ENCODE peak calls at places on chromosome 15, in four cellular contexts. One of them, this sample, is unnamed. For H3K9me3 and H3K36me3, the result is how much of the 10 kb centered on the place peaks cover.

GRCh38 chr15:80159811-80160569 is 7.2 kb downstream of the FAH start:
- DNase-seq in heart left ventricle: no peak
- DNase-seq in cardiac muscle cell: peak
- DNase-seq in CD4-positive, alpha-beta memory T cell: peak
- DNase-seq in this sample: peak

GRCh38 chr15:97909291-97909891 is 51.1 kb upstream of the ARRDC4 start:
- DNase-seq in cardiac muscle cell: peak
- DNase-seq in heart left ventricle: peak
- DNase-seq in CD4-positive, alpha-beta memory T cell: no peak
- DNase-seq in this sample: peak

GRCh38 chr15:44541282-44541958 is 4.5 kb downstream of the EIF3J start:
- DNase-seq in cardiac muscle cell: peak
- DNase-seq in CD4-positive, alpha-beta memory T cell: no peak
- DNase-seq in heart left ventricle: no peak
- DNase-seq in this sample: no peak

GRCh38 chr15:83100072-83100646 is 7.3 kb upstream of the TM6SF1 start:
- DNase-seq in CD4-positive, alpha-beta memory T cell: no peak
- DNase-seq in cardiac muscle cell: no peak
- DNase-seq in heart left ventricle: no peak
- DNase-seq in this sample: no peak

GRCh38 chr15:30889231-30889630 is 14.5 kb upstream of the FAN1 start:
- DNase-seq in heart left ventricle: no peak
- DNase-seq in CD4-positive, alpha-beta memory T cell: no peak
- DNase-seq in cardiac muscle cell: no peak
- DNase-seq in this sample: no peak

GRCh38 chr15:38554354-38554753 is 10.3 kb downstream of the RASGRP1 start:
- DNase-seq in CD4-positive, alpha-beta memory T cell: peak
- DNase-seq in cardiac muscle cell: no peak
- DNase-seq in heart left ventricle: no peak
- DNase-seq in this sample: no peak

GRCh38 chr15:74725845-74726773 is 781 bp upstream of the CYP1A1 start:
- DNase-seq in cardiac muscle cell: peak
- DNase-seq in heart left ventricle: peak
- DNase-seq in CD4-positive, alpha-beta memory T cell: peak
- DNase-seq in this sample: peak

GRCh38 chr15:98292442-98293240 is 332.1 kb downstream of the ARRDC4 start:
- DNase-seq in cardiac muscle cell: peak
- DNase-seq in heart left ventricle: peak
- DNase-seq in CD4-positive, alpha-beta memory T cell: no peak
- DNase-seq in this sample: peak

GRCh38 chr15:96268421-96269204 is 61.9 kb upstream of the NR2F2 start:
- DNase-seq in CD4-positive, alpha-beta memory T cell: no peak
- DNase-seq in cardiac muscle cell: peak
- DNase-seq in heart left ventricle: no peak
- DNase-seq in this sample: no peak

GRCh38 chr15:68633181-68634121 is 54.7 kb downstream of the CORO2B start:
- DNase-seq in heart left ventricle: no peak
- DNase-seq in CD4-positive, alpha-beta memory T cell: no peak
- DNase-seq in cardiac muscle cell: no peak
- DNase-seq in this sample: no peak

GRCh38 chr15:77040673-77041072 is 30.2 kb downstream of the TSPAN3 start:
- DNase-seq in heart left ventricle: no peak
- DNase-seq in CD4-positive, alpha-beta memory T cell: no peak
- DNase-seq in cardiac muscle cell: no peak
- DNase-seq in this sample: no peak

GRCh38 chr15:60814062-60814461 is 335.1 kb upstream of the ICE2 start:
- DNase-seq in CD4-positive, alpha-beta memory T cell: no peak
- DNase-seq in heart left ventricle: no peak
- DNase-seq in cardiac muscle cell: peak
- DNase-seq in this sample: no peak

DNA sequence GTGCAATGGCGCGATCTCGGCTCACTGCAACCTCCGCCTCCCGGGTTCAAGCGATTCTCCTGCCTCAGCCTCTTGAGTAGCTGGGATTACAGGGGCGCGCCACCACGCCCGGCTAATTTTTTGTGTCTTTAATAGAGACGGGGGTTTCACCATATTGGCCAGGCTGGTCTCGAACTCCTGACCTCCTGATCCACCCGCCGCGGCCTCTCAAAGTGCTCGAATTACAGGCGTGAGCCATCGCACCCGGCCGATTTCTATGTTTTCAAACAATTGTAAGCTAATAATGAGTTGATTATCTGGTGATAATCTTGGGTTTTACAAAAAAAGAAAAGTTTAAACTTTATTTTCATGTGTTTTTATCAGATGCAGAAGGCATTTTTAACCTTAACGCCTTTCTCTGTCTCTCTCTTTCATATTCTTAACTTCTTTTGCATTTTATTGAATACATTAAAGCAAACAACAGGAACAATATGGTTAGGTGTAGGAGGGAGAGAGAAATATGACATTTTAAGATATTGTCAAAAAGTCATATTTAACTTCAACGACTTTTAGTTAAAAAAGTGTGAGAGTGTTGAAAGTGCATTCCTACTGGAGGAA is 3.2 kb upstream of the MEIS2 start:
- DNase-seq in CD4-positive, alpha-beta memory T cell: no peak
- DNase-seq in cardiac muscle cell: no peak
- DNase-seq in heart left ventricle: no peak
- DNase-seq in this sample: no peak
- H3K4me3 ChIP-seq in CD4-positive, alpha-beta memory T cell: no peak
- H3K4me3 ChIP-seq in cardiac muscle cell: peak
- H3K4me3 ChIP-seq in heart left ventricle: peak
- H3K4me3 ChIP-seq in this sample: no peak

GRCh38 chr15:25054943-25055342 is 100.2 kb downstream of the SNRPN start:
- DNase-seq in CD4-positive, alpha-beta memory T cell: no peak
- DNase-seq in cardiac muscle cell: no peak
- DNase-seq in heart left ventricle: no peak
- DNase-seq in this sample: no peak
- H3K9me3 ChIP-seq in CD4-positive, alpha-beta memory T cell: under half
- H3K9me3 ChIP-seq in cardiac muscle cell: under half
- H3K9me3 ChIP-seq in heart left ventricle: half or more
- H3K9me3 ChIP-seq in this sample: under half

DNA sequence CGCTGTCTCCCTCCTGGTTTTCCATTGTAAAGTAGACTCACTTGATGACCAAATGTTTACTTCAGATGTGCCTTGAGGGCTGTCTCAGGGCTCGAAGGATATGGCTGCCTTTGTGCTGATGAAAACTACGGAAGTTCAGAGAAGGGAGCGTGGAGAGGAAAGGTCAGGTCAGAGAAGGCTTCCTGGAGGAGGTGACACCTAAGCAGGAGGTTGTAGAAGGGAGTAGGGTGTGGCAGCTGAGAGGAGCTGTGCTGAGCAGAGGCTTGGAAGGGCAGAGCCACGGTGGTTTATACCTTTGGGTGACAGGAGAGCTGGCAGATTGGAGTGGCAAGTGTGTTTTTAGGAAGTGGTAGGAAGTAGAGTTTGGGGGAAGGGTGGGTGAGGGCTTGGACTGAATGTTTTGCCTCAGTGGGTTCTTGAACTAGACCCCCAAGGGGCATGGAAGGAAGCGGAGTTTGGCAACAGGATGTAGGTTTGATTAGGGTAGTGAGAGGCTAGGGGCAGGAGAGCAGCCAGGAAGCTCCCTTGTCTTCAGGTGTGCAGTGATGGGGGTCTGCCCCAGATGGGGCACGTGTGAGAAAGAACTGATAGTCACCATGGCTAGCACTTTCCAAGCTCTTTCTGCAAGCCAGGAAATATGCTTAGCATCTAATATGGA is 4.5 kb downstream of the ZSCAN2 start:
- DNase-seq in CD4-positive, alpha-beta memory T cell: no peak
- DNase-seq in heart left ventricle: no peak
- DNase-seq in cardiac muscle cell: no peak
- DNase-seq in this sample: no peak
- H3K36me3 ChIP-seq in CD4-positive, alpha-beta memory T cell: under half
- H3K36me3 ChIP-seq in heart left ventricle: under half
- H3K36me3 ChIP-seq in cardiac muscle cell: under half
- H3K36me3 ChIP-seq in this sample: under half

GRCh38 chr15:90044916-90045371 is 43.8 kb downstream of the ZNF710 start:
- DNase-seq in CD4-positive, alpha-beta memory T cell: no peak
- DNase-seq in heart left ventricle: no peak
- DNase-seq in cardiac muscle cell: no peak
- DNase-seq in this sample: no peak
- H3K4me3 ChIP-seq in CD4-positive, alpha-beta memory T cell: no peak
- H3K4me3 ChIP-seq in heart left ventricle: no peak
- H3K4me3 ChIP-seq in cardiac muscle cell: no peak
- H3K4me3 ChIP-seq in this sample: no peak